ENCODE peak calls at places on chromosomes 7 and 10, in nine cellular contexts. One of them, this sample, is unnamed.

GRCh38 chr7:96284838-96285237 is 37.1 kb downstream of the SLC25A13 start:
- DNase-seq in stimulated activated CD4-positive, alpha-beta T cell treated with anti-CD3 and anti-CD28 coated beads, Interleukin-15, amount 100 ng/mL, for 1 hour: no peak
- DNase-seq in T follicular helper cell: no peak
- DNase-seq in T-helper 2 cell: no peak
- DNase-seq in HCEC 1CT: no peak
- DNase-seq in NCI-H748 treated with DMSO at 0.1 percent for 48 hours: no peak
- DNase-seq in AG04449: no peak
- DNase-seq in stimulated activated effector memory CD8-positive, alpha-beta T cell treated with anti-CD3 and anti-CD28 coated beads, Interleukin-12 subunit alpha, Interleukin-12 subunit beta, amount 100 ng/mL, for 72 hours: no peak
- DNase-seq in right atrium auricular region: no peak
- DNase-seq in this sample: no peak

GRCh38 chr7:33895025-33895804 is 10.1 kb upstream of the BMPER start:
- DNase-seq in stimulated activated CD4-positive, alpha-beta T cell treated with anti-CD3 and anti-CD28 coated beads, Interleukin-15, amount 100 ng/mL, for 1 hour: peak; percentile 37
- DNase-seq in T follicular helper cell: peak; percentile 42
- DNase-seq in T-helper 2 cell: peak; percentile 58
- DNase-seq in HCEC 1CT: peak; percentile 76
- DNase-seq in NCI-H748 treated with DMSO at 0.1 percent for 48 hours: peak; percentile 41
- DNase-seq in AG04449: no peak
- DNase-seq in stimulated activated effector memory CD8-positive, alpha-beta T cell treated with anti-CD3 and anti-CD28 coated beads, Interleukin-12 subunit alpha, Interleukin-12 subunit beta, amount 100 ng/mL, for 72 hours: peak; percentile 66
- DNase-seq in right atrium auricular region: peak; percentile 88
- DNase-seq in this sample: peak; percentile 26

GRCh38 chr7:15561840-15562239 is at the start of gene AGMO:
- DNase-seq in stimulated activated CD4-positive, alpha-beta T cell treated with anti-CD3 and anti-CD28 coated beads, Interleukin-15, amount 100 ng/mL, for 1 hour: no peak
- DNase-seq in T follicular helper cell: no peak
- DNase-seq in T-helper 2 cell: no peak
- DNase-seq in HCEC 1CT: peak; percentile 51
- DNase-seq in NCI-H748 treated with DMSO at 0.1 percent for 48 hours: peak; percentile 33
- DNase-seq in AG04449: no peak
- DNase-seq in stimulated activated effector memory CD8-positive, alpha-beta T cell treated with anti-CD3 and anti-CD28 coated beads, Interleukin-12 subunit alpha, Interleukin-12 subunit beta, amount 100 ng/mL, for 72 hours: no peak
- DNase-seq in right atrium auricular region: peak; percentile 69
- DNase-seq in this sample: no peak

GRCh38 chr7:144784943-144785342 is 50.9 kb downstream of the TPK1 start:
- DNase-seq in stimulated activated CD4-positive, alpha-beta T cell treated with anti-CD3 and anti-CD28 coated beads, Interleukin-15, amount 100 ng/mL, for 1 hour: no peak
- DNase-seq in T follicular helper cell: no peak
- DNase-seq in T-helper 2 cell: no peak
- DNase-seq in HCEC 1CT: no peak
- DNase-seq in NCI-H748 treated with DMSO at 0.1 percent for 48 hours: no peak
- DNase-seq in AG04449: no peak
- DNase-seq in stimulated activated effector memory CD8-positive, alpha-beta T cell treated with anti-CD3 and anti-CD28 coated beads, Interleukin-12 subunit alpha, Interleukin-12 subunit beta, amount 100 ng/mL, for 72 hours: no peak
- DNase-seq in right atrium auricular region: peak; percentile 69
- DNase-seq in this sample: no peak

GRCh38 chr7:99112097-99112496 is 31.8 kb downstream of the SMURF1 start:
- DNase-seq in stimulated activated CD4-positive, alpha-beta T cell treated with anti-CD3 and anti-CD28 coated beads, Interleukin-15, amount 100 ng/mL, for 1 hour: no peak
- DNase-seq in T follicular helper cell: no peak
- DNase-seq in T-helper 2 cell: no peak
- DNase-seq in HCEC 1CT: peak; percentile 34
- DNase-seq in NCI-H748 treated with DMSO at 0.1 percent for 48 hours: no peak
- DNase-seq in AG04449: no peak
- DNase-seq in stimulated activated effector memory CD8-positive, alpha-beta T cell treated with anti-CD3 and anti-CD28 coated beads, Interleukin-12 subunit alpha, Interleukin-12 subunit beta, amount 100 ng/mL, for 72 hours: no peak
- DNase-seq in right atrium auricular region: no peak
- DNase-seq in this sample: no peak

GRCh38 chr10:58531084-58531695 is 18.5 kb downstream of the BICC1 start:
- DNase-seq in stimulated activated CD4-positive, alpha-beta T cell treated with anti-CD3 and anti-CD28 coated beads, Interleukin-15, amount 100 ng/mL, for 1 hour: no peak
- DNase-seq in T follicular helper cell: no peak
- DNase-seq in T-helper 2 cell: peak; percentile 24
- DNase-seq in HCEC 1CT: peak; percentile 65
- DNase-seq in NCI-H748 treated with DMSO at 0.1 percent for 48 hours: peak; percentile 9
- DNase-seq in AG04449: no peak
- DNase-seq in stimulated activated effector memory CD8-positive, alpha-beta T cell treated with anti-CD3 and anti-CD28 coated beads, Interleukin-12 subunit alpha, Interleukin-12 subunit beta, amount 100 ng/mL, for 72 hours: peak; percentile 39
- DNase-seq in right atrium auricular region: no peak
- DNase-seq in this sample: no peak

GRCh38 chr10:124993728-124994451 is 52.0 kb downstream of the ZRANB1 start:
- DNase-seq in stimulated activated CD4-positive, alpha-beta T cell treated with anti-CD3 and anti-CD28 coated beads, Interleukin-15, amount 100 ng/mL, for 1 hour: no peak
- DNase-seq in T follicular helper cell: no peak
- DNase-seq in T-helper 2 cell: no peak
- DNase-seq in HCEC 1CT: peak; percentile 0
- DNase-seq in NCI-H748 treated with DMSO at 0.1 percent for 48 hours: no peak
- DNase-seq in AG04449: no peak
- DNase-seq in stimulated activated effector memory CD8-positive, alpha-beta T cell treated with anti-CD3 and anti-CD28 coated beads, Interleukin-12 subunit alpha, Interleukin-12 subunit beta, amount 100 ng/mL, for 72 hours: no peak
- DNase-seq in right atrium auricular region: peak; percentile 54
- DNase-seq in this sample: no peak

GRCh38 chr10:45515630-45516029 is 141.6 kb downstream of the ALOX5 start:
- DNase-seq in stimulated activated CD4-positive, alpha-beta T cell treated with anti-CD3 and anti-CD28 coated beads, Interleukin-15, amount 100 ng/mL, for 1 hour: no peak
- DNase-seq in T follicular helper cell: no peak
- DNase-seq in T-helper 2 cell: no peak
- DNase-seq in HCEC 1CT: no peak
- DNase-seq in NCI-H748 treated with DMSO at 0.1 percent for 48 hours: no peak
- DNase-seq in AG04449: no peak
- DNase-seq in stimulated activated effector memory CD8-positive, alpha-beta T cell treated with anti-CD3 and anti-CD28 coated beads, Interleukin-12 subunit alpha, Interleukin-12 subunit beta, amount 100 ng/mL, for 72 hours: no peak
- DNase-seq in right atrium auricular region: no peak
- DNase-seq in this sample: no peak

GRCh38 chr7:158325530-158326381 is 261.9 kb downstream of the PTPRN2 start:
- DNase-seq in stimulated activated CD4-positive, alpha-beta T cell treated with anti-CD3 and anti-CD28 coated beads, Interleukin-15, amount 100 ng/mL, for 1 hour: no peak
- DNase-seq in T follicular helper cell: no peak
- DNase-seq in T-helper 2 cell: no peak
- DNase-seq in HCEC 1CT: no peak
- DNase-seq in NCI-H748 treated with DMSO at 0.1 percent for 48 hours: peak; percentile 94
- DNase-seq in AG04449: no peak
- DNase-seq in stimulated activated effector memory CD8-positive, alpha-beta T cell treated with anti-CD3 and anti-CD28 coated beads, Interleukin-12 subunit alpha, Interleukin-12 subunit beta, amount 100 ng/mL, for 72 hours: no peak
- DNase-seq in right atrium auricular region: peak; percentile 38
- DNase-seq in this sample: no peak

GRCh38 chr7:14896461-14896860 is 6.1 kb downstream of the DGKB start:
- DNase-seq in stimulated activated CD4-positive, alpha-beta T cell treated with anti-CD3 and anti-CD28 coated beads, Interleukin-15, amount 100 ng/mL, for 1 hour: no peak
- DNase-seq in T follicular helper cell: no peak
- DNase-seq in T-helper 2 cell: no peak
- DNase-seq in HCEC 1CT: no peak
- DNase-seq in NCI-H748 treated with DMSO at 0.1 percent for 48 hours: no peak
- DNase-seq in AG04449: no peak
- DNase-seq in stimulated activated effector memory CD8-positive, alpha-beta T cell treated with anti-CD3 and anti-CD28 coated beads, Interleukin-12 subunit alpha, Interleukin-12 subunit beta, amount 100 ng/mL, for 72 hours: no peak
- DNase-seq in right atrium auricular region: no peak
- DNase-seq in this sample: no peak

GRCh38 chr7:36129048-36129534 is 24.0 kb upstream of the EEPD1 start:
- DNase-seq in stimulated activated CD4-positive, alpha-beta T cell treated with anti-CD3 and anti-CD28 coated beads, Interleukin-15, amount 100 ng/mL, for 1 hour: no peak
- DNase-seq in T follicular helper cell: no peak
- DNase-seq in T-helper 2 cell: no peak
- DNase-seq in HCEC 1CT: peak; percentile 73
- DNase-seq in NCI-H748 treated with DMSO at 0.1 percent for 48 hours: peak; percentile 73
- DNase-seq in AG04449: no peak
- DNase-seq in stimulated activated effector memory CD8-positive, alpha-beta T cell treated with anti-CD3 and anti-CD28 coated beads, Interleukin-12 subunit alpha, Interleukin-12 subunit beta, amount 100 ng/mL, for 72 hours: no peak
- DNase-seq in right atrium auricular region: peak; percentile 68
- DNase-seq in this sample: no peak

GRCh38 chr7:107961399-107961798 is 41.6 kb downstream of the LAMB1 start:
- DNase-seq in stimulated activated CD4-positive, alpha-beta T cell treated with anti-CD3 and anti-CD28 coated beads, Interleukin-15, amount 100 ng/mL, for 1 hour: no peak
- DNase-seq in T follicular helper cell: no peak
- DNase-seq in T-helper 2 cell: no peak
- DNase-seq in HCEC 1CT: no peak
- DNase-seq in NCI-H748 treated with DMSO at 0.1 percent for 48 hours: no peak
- DNase-seq in AG04449: no peak
- DNase-seq in stimulated activated effector memory CD8-positive, alpha-beta T cell treated with anti-CD3 and anti-CD28 coated beads, Interleukin-12 subunit alpha, Interleukin-12 subunit beta, amount 100 ng/mL, for 72 hours: no peak
- DNase-seq in right atrium auricular region: peak; percentile 86
- DNase-seq in this sample: no peak

GRCh38 chr7:143288836-143289235 is 685 bp downstream of the CASP2 start:
- DNase-seq in stimulated activated CD4-positive, alpha-beta T cell treated with anti-CD3 and anti-CD28 coated beads, Interleukin-15, amount 100 ng/mL, for 1 hour: no peak
- DNase-seq in T follicular helper cell: no peak
- DNase-seq in T-helper 2 cell: no peak
- DNase-seq in HCEC 1CT: peak; percentile 43
- DNase-seq in NCI-H748 treated with DMSO at 0.1 percent for 48 hours: no peak
- DNase-seq in AG04449: no peak
- DNase-seq in stimulated activated effector memory CD8-positive, alpha-beta T cell treated with anti-CD3 and anti-CD28 coated beads, Interleukin-12 subunit alpha, Interleukin-12 subunit beta, amount 100 ng/mL, for 72 hours: no peak
- DNase-seq in right atrium auricular region: no peak
- DNase-seq in this sample: no peak

GRCh38 chr10:69742928-69743602 is 58.6 kb upstream of the COL13A1 start:
- DNase-seq in stimulated activated CD4-positive, alpha-beta T cell treated with anti-CD3 and anti-CD28 coated beads, Interleukin-15, amount 100 ng/mL, for 1 hour: no peak
- DNase-seq in T follicular helper cell: no peak
- DNase-seq in T-helper 2 cell: no peak
- DNase-seq in HCEC 1CT: no peak
- DNase-seq in NCI-H748 treated with DMSO at 0.1 percent for 48 hours: no peak
- DNase-seq in AG04449: no peak
- DNase-seq in stimulated activated effector memory CD8-positive, alpha-beta T cell treated with anti-CD3 and anti-CD28 coated beads, Interleukin-12 subunit alpha, Interleukin-12 subunit beta, amount 100 ng/mL, for 72 hours: no peak
- DNase-seq in right atrium auricular region: no peak
- DNase-seq in this sample: no peak

This sample was measured in T-helper 17 cell.